ENCODE peak calls at places on chromosomes 13 and 19, in four cellular contexts. T is colonic mucosa, U is Peyer's patch, I is psoas muscle. F is an unnamed sample. For H3K9me3, the result is how much of the 10 kb centered on the place peaks cover.

GRCh38 chr13:77691871-77692270 is 5.6 kb upstream of the SLAIN1 start:
- DNase-seq in I (no peak), U (no peak), T (no peak), F (no peak)

GRCh38 chr13:114063545-114064515 is 68.6 kb downstream of the RASA3 start:
- DNase-seq in T (no peak), U (peak), I (peak), F (no peak)

GRCh38 chr19:18000480-18000980 is 7.4 kb upstream of the ARRDC2 start:
- DNase-seq in T (no peak), I (no peak), U (no peak), F (no peak)

GRCh38 chr13:100497394-100497793 is 91.2 kb downstream of the GGACT start:
- DNase-seq in I (no peak), T (no peak), U (no peak), F (no peak)

GRCh38 chr13:94112227-94112626 is 367.3 kb downstream of the DCT start:
- DNase-seq in U (peak), T (no peak), I (no peak), F (no peak)

GRCh38 chr19:12126707-12127106 is 13.4 kb downstream of the ZNF20 start:
- DNase-seq in U (peak), T (peak), I (no peak), F (no peak)

GRCh38 chr19:13396256-13397080 is 109.8 kb downstream of the CACNA1A start:
- DNase-seq in U (peak), I (no peak), T (peak), F (peak)

GRCh38 chr13:38419312-38419873 is 69.7 kb downstream of the UFM1 start:
- DNase-seq in I (no peak), U (no peak), T (no peak), F (no peak)

GRCh38 chr19:18469245-18470107 is 31.5 kb upstream of the ISYNA1 start:
- DNase-seq in I (peak), T (peak), U (peak), F (peak)

GRCh38 chr19:18225702-18226468 is at the start of gene PDE4C:
- DNase-seq in I (peak), U (no peak), T (no peak), F (no peak)

GRCh38 chr19:36089847-36090246 is 21.1 kb upstream of the OVOL3 start:
- DNase-seq in I (no peak), U (no peak), T (no peak), F (no peak)

DNA sequence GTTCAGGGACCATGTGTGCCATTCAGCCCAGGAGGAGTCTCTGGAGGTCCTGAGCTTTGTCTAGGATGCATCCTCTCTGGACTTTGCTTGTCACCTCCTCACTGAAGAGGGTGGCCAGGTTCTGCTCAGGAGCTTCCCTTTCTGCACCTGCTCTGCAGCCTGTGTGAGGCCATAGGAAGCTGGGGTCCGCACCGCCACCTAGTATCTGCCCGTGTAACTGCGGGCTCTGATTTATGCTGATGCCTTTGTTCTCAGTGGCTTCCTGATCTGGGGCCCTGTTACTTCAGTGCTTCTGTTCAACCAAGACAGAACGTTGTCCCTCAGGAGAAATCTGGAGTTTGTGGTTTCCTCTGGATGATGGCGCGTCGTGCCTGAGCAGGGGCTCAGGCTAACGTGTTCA is 15.5 kb downstream of the ZNF610 start:
- DNase-seq in I (no peak), T (no peak), U (no peak), F (no peak)
- TF ChIP-seq CTCF in I (no peak), T (no peak), U (no peak), F (no peak)

DNA sequence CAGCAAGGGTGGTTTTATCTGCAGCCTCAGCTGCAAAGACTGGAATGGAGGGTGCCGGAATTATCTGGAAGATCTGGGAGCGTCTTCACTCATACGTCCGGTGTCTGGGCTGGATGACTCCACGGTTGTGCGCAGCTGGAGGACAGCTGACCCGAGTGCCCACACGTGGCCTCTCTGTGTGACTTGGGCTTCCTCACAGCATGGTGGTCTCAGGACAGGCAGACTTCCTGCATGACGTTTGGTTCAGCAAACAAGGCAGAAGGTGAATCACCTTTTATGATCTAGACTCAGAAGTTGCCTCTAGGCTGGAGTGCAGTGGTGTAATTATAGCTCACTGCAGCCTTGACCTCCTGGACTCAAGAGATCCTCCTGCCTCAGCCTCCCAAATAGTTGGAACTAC is 33.2 kb downstream of the CACNG6 start:
- DNase-seq in U (no peak), T (no peak), I (no peak), F (no peak)
- H3K9me3 ChIP-seq in U (under half), T (under half), I (under half), F (under half)

GRCh38 chr19:48738557-48739399 is 1.6 kb downstream of the RASIP1 start:
- DNase-seq in I (peak), T (peak), U (peak), F (peak)
- H3K4me3 ChIP-seq in I (peak), T (peak), U (peak), F (peak)

DNA sequence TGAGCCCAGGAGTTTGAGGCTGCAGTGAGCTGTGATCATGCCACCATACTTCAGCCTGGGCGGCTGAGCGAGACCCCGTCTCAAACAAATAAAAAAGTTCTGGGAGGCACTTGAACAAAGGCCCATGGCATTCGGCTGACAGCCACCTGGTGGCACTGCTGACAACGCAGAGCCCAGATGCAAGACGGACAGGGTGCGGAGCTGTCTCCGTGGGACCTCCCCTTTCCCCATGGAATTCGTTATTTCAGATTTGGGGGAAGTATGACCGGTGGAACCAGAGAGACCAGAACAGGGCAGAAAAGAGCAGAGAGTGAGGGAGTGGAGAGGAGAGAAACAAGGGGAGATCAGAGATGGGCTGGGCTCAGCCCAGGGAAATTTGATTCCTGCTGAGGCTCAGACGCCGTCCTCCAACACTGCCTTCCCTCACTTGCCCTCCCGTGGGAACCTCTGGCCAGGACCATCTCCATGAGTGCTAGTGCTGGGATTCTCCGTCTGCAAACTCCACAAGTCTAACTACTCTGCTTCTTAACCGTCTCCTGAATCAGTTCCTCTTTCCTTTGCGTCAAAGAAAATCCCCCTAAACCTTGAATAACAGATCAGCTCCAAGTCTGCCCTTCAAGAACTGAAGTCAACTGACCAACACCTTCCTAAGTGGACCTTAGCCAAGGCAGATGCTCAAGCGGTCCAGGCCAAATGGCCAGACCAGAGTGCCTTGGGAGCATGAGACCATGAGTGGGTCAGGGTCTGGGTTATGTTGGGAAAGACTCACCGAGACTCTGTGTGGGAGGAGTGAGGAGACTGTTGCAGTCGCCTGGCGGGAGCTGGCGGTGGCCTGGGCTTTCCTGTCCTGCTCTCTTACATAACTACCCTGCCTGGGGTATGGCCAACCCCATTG is 11.9 kb upstream of the ATF5 start:
- DNase-seq in T (no peak), U (no peak), I (no peak), F (peak)
- TF ChIP-seq CTCF in T (no peak), U (no peak), I (no peak), F (no peak)

DNA sequence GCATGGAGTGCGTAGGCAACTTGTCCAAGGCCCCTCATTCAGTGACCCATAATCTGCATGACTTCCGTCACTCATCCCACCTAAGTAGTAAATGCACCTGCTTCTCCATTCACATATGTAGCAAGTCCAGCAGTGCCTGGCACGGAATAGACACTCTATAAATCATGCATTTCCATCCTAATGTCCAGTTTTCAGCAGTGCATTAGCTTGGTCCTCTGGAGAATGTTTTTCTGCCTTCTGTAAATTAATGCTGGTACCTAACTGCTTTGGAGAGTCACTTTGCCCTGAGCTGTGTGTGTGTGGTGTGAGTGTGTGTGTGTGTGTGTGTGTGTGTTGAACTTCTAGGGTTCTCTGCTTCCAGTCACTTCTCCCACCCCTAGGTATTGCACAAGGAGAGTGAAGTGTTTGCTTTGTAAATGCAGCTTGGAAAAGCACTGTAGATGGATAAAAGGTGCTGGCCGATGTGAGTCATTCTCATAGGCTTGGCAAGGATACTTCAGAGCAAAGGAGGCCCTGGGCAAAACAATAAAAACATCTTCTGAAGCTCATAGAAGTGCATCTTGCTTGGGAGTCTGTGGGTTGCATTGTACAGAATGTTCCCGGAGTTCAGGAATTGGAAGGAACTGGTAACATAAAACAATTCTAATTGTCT is 181.8 kb downstream of the KATNAL1 start:
- DNase-seq in I (no peak), T (no peak), U (no peak), F (no peak)
- H3K9me3 ChIP-seq in I (under half), T (under half), U (under half), F (under half)

DNA sequence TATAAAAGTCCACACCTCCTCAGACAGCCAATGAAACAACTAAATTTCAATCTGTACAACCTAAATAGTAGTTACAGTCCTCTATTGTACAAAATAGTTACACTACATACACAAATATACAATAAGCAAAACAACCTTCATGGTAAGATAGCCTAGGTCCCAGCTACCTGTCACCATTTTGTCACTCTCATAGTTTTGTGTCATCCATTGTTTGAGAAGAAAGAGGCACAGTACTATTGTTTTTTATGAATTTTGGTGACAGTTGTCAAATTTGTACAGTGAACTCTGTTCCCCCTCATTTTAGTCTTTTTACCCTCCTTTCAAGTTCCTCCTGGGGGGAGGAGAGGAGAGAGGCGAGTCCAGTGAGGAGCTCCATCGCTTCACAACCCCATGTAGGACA is 60.2 kb downstream of the SERP2 start:
- DNase-seq in I (no peak), U (no peak), T (no peak), F (no peak)
- H3K4me3 ChIP-seq in I (peak), U (peak), T (peak), F (no peak)

GRCh38 chr19:39409207-39409885 is 2.7 kb downstream of the ZFP36 start:
- DNase-seq in I (peak), T (peak), U (peak), F (peak)
- TF ChIP-seq CTCF in I (no peak), T (no peak), U (no peak), F (no peak)

DNA sequence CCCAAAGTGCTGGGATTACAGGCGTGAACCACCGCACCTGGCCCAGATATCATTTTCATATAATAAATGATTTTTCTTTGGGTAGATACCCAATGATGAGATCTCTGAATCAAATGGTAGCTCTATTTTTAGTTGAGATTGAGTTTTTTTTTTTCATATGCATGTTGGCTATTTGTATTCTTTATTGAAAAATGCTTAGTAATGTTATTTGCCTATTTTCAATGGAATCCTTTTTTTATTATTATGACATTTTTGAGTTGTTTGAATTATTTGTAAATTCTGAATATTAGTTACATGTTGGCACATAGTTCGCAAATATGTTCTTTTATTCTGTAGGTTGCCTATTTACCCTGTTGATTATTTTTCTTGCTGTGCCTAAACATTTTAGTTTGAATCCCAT is 55.8 kb downstream of the ZNF254 start:
- DNase-seq in U (no peak), T (no peak), I (no peak), F (no peak)
- H3K9me3 ChIP-seq in U (under half), T (under half), I (under half), F (under half)

DNA sequence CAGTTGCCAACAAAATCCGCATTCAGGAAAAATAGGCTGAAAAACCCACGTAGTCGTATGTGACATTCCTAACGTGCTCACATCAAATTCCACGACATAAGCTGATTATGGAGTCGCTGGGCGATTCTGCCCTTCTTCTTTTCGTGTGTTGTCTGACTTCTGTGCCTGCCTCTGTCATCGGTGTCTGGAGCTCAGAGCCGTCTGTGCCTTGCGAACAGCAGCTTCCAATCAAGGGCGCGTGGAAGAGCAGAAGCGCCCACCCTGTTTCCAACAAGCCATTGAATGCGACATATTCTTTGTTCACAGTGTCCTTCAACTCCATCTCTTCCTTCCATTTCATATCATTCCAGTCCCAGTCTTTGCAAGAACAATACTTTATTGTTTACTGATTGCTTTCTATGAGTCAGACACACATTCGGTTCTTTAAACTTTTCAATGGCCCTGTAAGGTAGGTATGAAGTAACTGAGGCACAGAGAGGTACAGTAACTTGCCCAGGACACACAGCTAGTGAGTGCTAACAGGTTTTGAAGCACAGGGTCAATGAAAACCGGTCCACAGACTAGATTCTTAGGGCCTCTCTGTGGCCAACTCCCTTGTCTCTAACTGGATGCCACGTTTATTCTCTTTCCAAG is 8.1 kb upstream of the ZNF507 start:
- DNase-seq in I (no peak), U (no peak), T (no peak), F (no peak)
- H3K4me3 ChIP-seq in I (no peak), U (no peak), T (no peak), F (no peak)

GRCh38 chr19:46447006-46447405 is 18.3 kb upstream of the PNMA8C start:
- DNase-seq in U (no peak), I (no peak), T (no peak), F (no peak)
- TF ChIP-seq CTCF in U (no peak), I (no peak), T (no peak), F (no peak)